ENCODE peak calls at places on chromosomes 1 and 21, in seven cellular contexts. I is thoracic aorta, G is uterus, T is foreskin keratinocyte, D is WTC11, U is IMR-90, C is mesothelial cell of epicardium. H is an unnamed sample.

GRCh38 chr1:2554621-2555387 is 1.4 kb upstream of the TNFRSF14 start:
- DNase-seq in T (no peak), U (no peak), G (no peak), I (no peak), D (peak; percentile 49), C (no peak), H (no peak)

GRCh38 chr21:45339430-45340405 is 52.0 kb upstream of the POFUT2 start:
- DNase-seq in D (no peak), T (no peak), C (no peak), I (no peak), G (no peak), U (no peak), H (no peak)

GRCh38 chr21:15722591-15723324 is 7.0 kb upstream of the USP25 start:
- DNase-seq in U (no peak), I (no peak), D (no peak), C (no peak), T (no peak), G (no peak), H (no peak)

GRCh38 chr21:44428281-44428942 is 26.9 kb upstream of the LRRC3 start:
- DNase-seq in I (no peak), D (peak; percentile 78), C (no peak), U (no peak), T (no peak), G (no peak), H (no peak)

GRCh38 chr1:150508982-150509381 is 1.1 kb downstream of the ECM1 start:
- DNase-seq in U (no peak), I (no peak), G (no peak), D (no peak), T (no peak), C (no peak), H (no peak)

GRCh38 chr1:185244015-185244747 is 72.9 kb downstream of the IVNS1ABP start:
- DNase-seq in U (peak; percentile 94), C (no peak), G (no peak), I (no peak), T (peak; percentile 61), D (no peak), H (peak; percentile 83)

GRCh38 chr1:53979712-53980450 is 33.7 kb downstream of the LRRC42 start:
- DNase-seq in I (no peak), G (no peak), D (no peak), T (no peak), C (no peak), U (no peak), H (no peak)

GRCh38 chr1:67350783-67351182 is 43.1 kb downstream of the IL12RB2 start:
- DNase-seq in G (no peak), T (no peak), I (no peak), D (no peak), C (no peak), U (no peak), H (no peak)

GRCh38 chr1:15329481-15329815 is 80.2 kb upstream of the EFHD2 start:
- DNase-seq in D (no peak), C (no peak), I (no peak), G (no peak), T (no peak), U (no peak), H (no peak)

GRCh38 chr1:61241411-61241838 is 159.1 kb downstream of the NFIA start:
- DNase-seq in D (no peak), G (peak; percentile 40), T (no peak), C (no peak), U (no peak), I (no peak), H (no peak)

GRCh38 chr1:204465469-204466415 is 28.9 kb downstream of the PIK3C2B start:
- DNase-seq in I (no peak), U (no peak), D (no peak), G (no peak), C (no peak), T (no peak), H (no peak)

GRCh38 chr1:93907718-93908117 is 1.5 kb downstream of the GCLM start:
- DNase-seq in U (peak; percentile 54), G (no peak), I (no peak), T (no peak), D (no peak), C (no peak), H (peak; percentile 20)

GRCh38 chr1:54837002-54837853 is 36.1 kb upstream of the TTC22 start:
- DNase-seq in G (no peak), U (no peak), I (no peak), C (no peak), T (no peak), D (no peak), H (no peak)

GRCh38 chr1:224525411-224526040 is 90.6 kb upstream of the CNIH3 start:
- DNase-seq in G (no peak), I (no peak), U (peak; percentile 39), D (no peak), T (no peak), C (no peak), H (peak; percentile 16)

GRCh38 chr1:149884433-149885363 is 14.7 kb upstream of the BOLA1 start:
- DNase-seq in I (no peak), U (peak; percentile 30), D (no peak), G (no peak), T (no peak), C (no peak), H (no peak)

GRCh38 chr1:248622491-248623106 is 12.3 kb downstream of the OR2T11 start:
- DNase-seq in C (no peak), U (peak; percentile 0), I (no peak), G (no peak), T (no peak), D (no peak), H (peak; percentile 14)

GRCh38 chr1:201916649-201917249 is 28.1 kb downstream of the SHISA4 start:
- DNase-seq in U (peak; percentile 94), G (peak; percentile 98), T (no peak), C (no peak), D (no peak), I (peak; percentile 85), H (peak; percentile 86)

GRCh38 chr1:27345272-27345671 is 3.5 kb downstream of the SYTL1 start:
- DNase-seq in T (no peak), I (no peak), D (no peak), G (no peak), U (no peak), C (no peak), H (no peak)

GRCh38 chr1:94980909-94981252 is 54.0 kb upstream of the CNN3 start:
- DNase-seq in I (no peak), G (no peak), T (no peak), U (no peak), C (no peak), D (no peak), H (no peak)

GRCh38 chr1:94982403-94982802 is 55.5 kb upstream of the CNN3 start:
- DNase-seq in D (no peak), C (no peak), I (no peak), U (no peak), T (no peak), G (no peak), H (no peak)

GRCh38 chr1:94983343-94983742 is 56.4 kb upstream of the CNN3 start:
- DNase-seq in U (peak; percentile 88), T (peak; percentile 49), C (no peak), G (peak; percentile 54), I (no peak), D (no peak), H (peak; percentile 84)

GRCh38 chr1:94980049-94980908 is 53.4 kb upstream of the CNN3 start:
- DNase-seq in I (no peak), C (no peak), G (no peak), D (no peak), T (no peak), U (peak; percentile 81), H (peak; percentile 12)

DNA sequence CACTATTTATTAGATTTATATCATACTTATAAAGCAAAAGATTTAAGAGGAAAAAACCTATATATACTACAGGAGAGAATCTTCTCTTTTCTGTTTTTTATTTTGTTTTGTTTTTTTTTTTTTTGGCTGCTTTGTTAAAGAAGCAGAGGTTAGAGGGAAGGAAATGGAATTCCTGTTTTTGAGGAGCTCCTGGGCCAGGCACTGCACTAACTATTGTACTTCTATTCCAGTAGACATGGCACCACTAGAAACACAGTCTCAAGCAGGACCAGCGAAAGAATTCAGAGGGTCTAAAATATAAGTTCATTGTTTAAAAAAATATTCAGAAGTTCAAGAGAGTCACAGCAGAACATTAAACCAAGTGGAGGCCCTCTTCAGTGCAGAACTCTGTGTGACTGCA is 54.7 kb upstream of the CNN3 start:
- DNase-seq in C (no peak), D (no peak), U (no peak), I (no peak), G (no peak), T (no peak), H (no peak)
- TF ChIP-seq CTCF in C (no peak), D (no peak), U (no peak), I (no peak), G (no peak), T (no peak), H (no peak)

GRCh38 chr1:25068829-25069228 is 138.8 kb upstream of the RUNX3 start:
- DNase-seq in D (no peak), U (no peak), G (no peak), I (no peak), T (no peak), C (no peak), H (no peak)
- TF ChIP-seq CTCF in D (peak; percentile 6), U (no peak), G (no peak), I (no peak), T (peak; percentile 38), C (no peak), H (peak; percentile 29)

DNA sequence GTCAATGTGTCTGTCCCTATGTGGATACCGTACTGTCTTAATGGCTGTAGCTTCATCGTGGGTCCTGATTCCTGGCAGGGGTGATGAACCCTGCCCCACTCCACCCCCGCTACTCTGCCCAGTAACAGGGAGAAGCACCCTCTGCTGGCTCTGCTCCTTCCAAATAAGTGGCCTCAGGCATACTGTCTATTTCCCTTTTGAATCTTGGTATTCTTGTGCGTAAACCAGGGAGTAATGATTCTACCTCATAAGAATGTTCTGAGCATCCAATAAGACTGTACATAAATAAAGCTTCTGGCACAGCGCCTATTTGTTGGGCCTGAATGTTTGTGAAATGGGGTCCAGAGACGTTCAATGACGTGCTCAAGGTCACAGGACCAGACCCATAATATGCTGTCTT is 35.2 kb upstream of the CTPS1 start:
- DNase-seq in G (peak; percentile 74), U (peak; percentile 92), T (peak; percentile 89), I (peak; percentile 52), C (no peak), D (no peak), H (peak; percentile 73)
- TF ChIP-seq CTCF in G (no peak), U (peak; percentile 32), T (peak; percentile 68), I (no peak), C (no peak), D (no peak), H (peak; percentile 42)

DNA sequence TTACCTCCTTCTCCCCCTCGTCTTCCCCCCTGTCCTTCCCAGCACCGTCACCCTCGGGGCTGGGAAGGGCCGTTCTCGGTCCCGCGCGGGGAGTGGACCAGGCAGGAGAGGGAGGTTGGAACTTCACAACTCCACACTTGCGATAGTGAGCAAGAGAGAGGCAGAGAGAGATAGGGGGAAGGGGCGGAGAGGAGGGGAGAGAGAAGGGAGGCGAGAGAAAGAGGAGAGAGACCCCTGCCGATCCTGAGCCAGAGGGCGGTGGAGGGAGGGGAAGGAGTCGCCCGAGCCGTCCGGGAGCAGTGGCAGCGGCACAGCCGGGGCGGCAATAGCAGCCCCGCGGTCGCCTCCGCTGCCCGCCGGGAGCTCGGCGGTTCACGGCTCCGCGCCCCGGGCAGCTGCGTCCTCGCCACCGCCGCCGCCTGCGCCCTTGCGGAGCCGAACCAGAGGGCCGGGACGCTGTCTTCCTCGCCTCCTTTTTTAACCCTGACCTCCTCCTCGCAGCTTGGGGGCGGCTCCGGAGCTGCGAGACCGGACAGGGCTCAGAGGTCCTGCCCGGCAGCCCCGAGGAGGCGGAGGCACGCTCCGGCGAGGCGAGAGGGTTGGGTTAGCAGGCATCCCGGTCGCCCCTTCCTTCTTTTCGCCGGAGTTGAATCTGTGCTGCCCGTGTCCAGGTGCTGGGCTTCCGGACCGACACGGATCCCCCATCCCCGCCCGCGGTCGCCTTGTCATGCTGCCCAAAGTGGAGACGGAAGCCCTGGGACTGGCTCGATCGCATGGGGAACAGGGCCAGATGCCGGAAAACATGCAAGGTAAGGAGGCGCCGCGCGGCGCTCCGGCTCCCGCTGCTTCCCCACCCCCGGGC is 11.7 kb downstream of the NR5A2 start:
- DNase-seq in T (no peak), D (peak; percentile 79), G (no peak), U (no peak), I (no peak), C (no peak), H (no peak)
- TF ChIP-seq CTCF in T (no peak), D (no peak), G (no peak), U (no peak), I (no peak), C (no peak), H (no peak)

H was measured in HFFc6.